ENCODE peak calls at places on chromosome 6, in seven cellular contexts. Z is stomach, S is brain microvascular endothelial cell, D is prostate gland, R is OCI-LY7, H is psoas muscle, I is tibial artery. F is an unnamed sample.
A peak's percentile ranks its signal among the peaks of the same experiment; 100 is the strongest.

GRCh38 chr6:111758608-111759293 is 114.5 kb downstream of the FYN start:
- DNase-seq in H (no peak), R (no peak), S (no peak), D (no peak), Z (no peak), I (no peak), F (no peak)

GRCh38 chr6:143596857-143597256 is 80.9 kb upstream of the PHACTR2 start:
- DNase-seq in R (no peak), H (peak; percentile 71), D (no peak), I (peak; percentile 77), Z (no peak), S (peak; percentile 32), F (no peak)

GRCh38 chr6:35048631-35049083 is 92.5 kb downstream of the TCP11 start:
- DNase-seq in I (peak; percentile 75), S (no peak), H (peak; percentile 67), D (no peak), R (peak; percentile 10), Z (no peak), F (peak; percentile 80)

GRCh38 chr6:129475477-129476247 is 234.3 kb downstream of the ARHGAP18 start:
- DNase-seq in R (no peak), Z (no peak), S (no peak), D (no peak), I (no peak), H (no peak), F (peak; percentile 61)

GRCh38 chr6:139370047-139370706 is 4.3 kb downstream of the CITED2 start:
- DNase-seq in Z (no peak), I (no peak), D (no peak), R (no peak), H (no peak), S (peak; percentile 56), F (peak; percentile 50)

GRCh38 chr6:117482240-117483003 is at the start of gene DCBLD1:
- DNase-seq in D (peak; percentile 63), Z (peak; percentile 85), I (peak; percentile 87), R (no peak), S (peak; percentile 56), H (peak; percentile 87), F (peak; percentile 92)

GRCh38 chr6:31970604-31971271 is 1.2 kb downstream of the DXO start:
- DNase-seq in I (no peak), R (no peak), D (no peak), Z (peak; percentile 35), H (peak; percentile 61), S (no peak), F (no peak)

GRCh38 chr6:130547723-130548122 is 181.9 kb downstream of the TMEM200A start:
- DNase-seq in R (no peak), I (no peak), H (peak; percentile 54), D (no peak), S (no peak), Z (no peak), F (no peak)

GRCh38 chr6:121436966-121437756 is 1.7 kb downstream of the GJA1 start:
- DNase-seq in Z (no peak), S (peak; percentile 48), H (peak; percentile 72), I (peak; percentile 74), R (no peak), D (peak; percentile 40), F (peak; percentile 80)

DNA sequence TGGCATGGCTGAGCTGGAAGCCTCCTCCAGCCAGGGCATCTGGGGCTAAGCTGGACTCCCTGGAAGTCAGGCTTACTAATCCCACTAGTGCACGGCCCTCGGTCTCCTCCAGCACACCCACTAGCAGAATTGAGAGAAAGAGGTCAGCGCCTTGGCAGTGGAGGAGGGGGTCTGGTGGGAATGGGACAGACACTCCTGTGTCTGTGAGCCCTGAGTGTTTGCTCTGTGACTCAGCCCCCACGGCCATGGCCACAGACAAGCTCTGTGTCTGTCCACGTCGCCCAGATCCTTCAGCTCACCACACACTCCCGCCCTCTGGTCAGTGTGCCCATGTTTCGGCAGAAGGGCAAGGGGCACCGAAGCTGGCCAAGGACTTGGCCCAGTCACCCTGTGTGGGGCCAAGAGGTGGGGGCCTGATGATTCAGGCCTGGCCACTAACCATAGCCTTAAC is 8.8 kb downstream of the MDFI start:
- DNase-seq in I (peak; percentile 28), D (no peak), Z (no peak), S (no peak), H (no peak), R (no peak), F (no peak)
- H3K27ac ChIP-seq in I (no peak overlapping the region), D (no peak overlapping the region), Z (no peak overlapping the region), S (no peak overlapping the region), H (no peak overlapping the region), R (no peak overlapping the region), F (no peak overlapping the region)

GRCh38 chr6:133242761-133243590 is 1.8 kb downstream of the EYA4 start:
- DNase-seq in S (no peak), Z (no peak), D (no peak), I (no peak), R (no peak), H (peak; percentile 82), F (peak; percentile 77)
- H3K4me3 ChIP-seq in S (peak overlapping the region; percentile 54), Z (peak overlapping the region; percentile 50), D (peak overlapping the region; percentile 39), I (peak overlapping the region; percentile 65), R (no peak overlapping the region), H (peak overlapping the region; percentile 93), F (peak overlapping the region; percentile 86)

GRCh38 chr6:127247114-127248096 is 19.3 kb upstream of the RNF146 start:
- DNase-seq in D (no peak), I (no peak), H (no peak), S (no peak), Z (no peak), R (no peak), F (no peak)
- H3K27ac ChIP-seq in D (no peak overlapping the region), I (no peak overlapping the region), H (no peak overlapping the region), S (no peak overlapping the region), Z (no peak overlapping the region), R (no peak overlapping the region), F (no peak overlapping the region)

GRCh38 chr6:26273673-26274595 is 91.1 kb upstream of the BTN3A2 start:
- DNase-seq in I (no peak), D (no peak), H (no peak), S (peak; percentile 14), Z (no peak), R (peak; percentile 86), F (no peak)
- H3K4me3 ChIP-seq in I (peak overlapping the region; percentile 67), D (peak overlapping the region; percentile 32), H (peak overlapping the region; percentile 58), S (peak overlapping the region; percentile 61), Z (peak overlapping the region; percentile 41), R (peak overlapping the region; percentile 87), F (peak overlapping the region; percentile 91)

DNA sequence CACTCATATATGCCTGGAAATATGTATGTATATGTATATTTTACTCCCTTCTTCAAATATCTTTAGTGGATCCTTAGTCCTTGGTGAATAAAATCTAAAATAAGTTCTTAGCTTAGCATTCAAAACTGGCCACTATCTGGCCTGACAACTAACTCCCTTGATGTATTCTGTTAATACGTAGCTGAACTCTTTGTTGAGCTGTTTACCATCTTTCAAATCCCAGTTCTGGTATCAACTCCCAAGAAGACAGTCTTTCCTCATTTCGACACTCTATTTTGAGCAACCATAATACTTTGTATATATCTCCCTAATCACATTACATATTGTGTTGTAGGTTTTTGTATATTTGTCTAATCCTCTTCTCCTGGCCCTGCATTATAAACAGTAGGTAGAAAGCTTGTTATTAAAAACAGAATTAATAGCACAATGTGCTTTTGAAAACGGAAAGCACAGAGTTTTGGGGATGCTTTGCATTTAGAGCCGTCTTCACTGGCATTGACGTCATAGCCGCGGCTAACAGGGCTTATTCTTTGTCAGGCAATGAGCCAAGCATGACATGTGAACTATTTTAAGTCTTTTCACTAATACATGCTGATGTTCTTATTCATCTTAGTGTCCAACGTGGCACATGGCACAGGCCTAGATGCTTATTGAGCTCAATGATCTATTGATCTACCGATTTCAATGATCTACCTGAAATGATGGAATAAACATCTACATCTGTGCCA is 47.2 kb upstream of the CCN2 start:
- DNase-seq in R (no peak), S (peak; percentile 88), Z (no peak), D (no peak), H (no peak), I (peak; percentile 72), F (no peak)
- H3K27ac ChIP-seq in R (no peak overlapping the region), S (peak overlapping the region; percentile 51), Z (peak overlapping the region; percentile 35), D (no peak overlapping the region), H (no peak overlapping the region), I (peak overlapping the region; percentile 49), F (no peak overlapping the region)

GRCh38 chr6:100457251-100457990 is 7.3 kb downstream of the SIM1 start:
- DNase-seq in R (no peak), H (peak; percentile 66), D (no peak), I (no peak), S (no peak), Z (no peak), F (peak; percentile 81)
- H3K4me3 ChIP-seq in R (no peak overlapping the region), H (peak overlapping the region; percentile 84), D (no peak overlapping the region), I (no peak overlapping the region), S (no peak overlapping the region), Z (no peak overlapping the region), F (peak overlapping the region; percentile 42)

GRCh38 chr6:43773981-43774775 is 4.2 kb downstream of the VEGFA start:
- DNase-seq in H (peak; percentile 39), D (no peak), I (no peak), S (no peak), R (no peak), Z (no peak), F (no peak)
- H3K27ac ChIP-seq in H (peak overlapping the region; percentile 99), D (peak overlapping the region; percentile 90), I (no peak overlapping the region), S (no peak overlapping the region), R (no peak overlapping the region), Z (peak overlapping the region; percentile 96), F (no peak overlapping the region)

GRCh38 chr6:49551866-49552129 is 1.3 kb downstream of the C6orf141 start:
- DNase-seq in Z (no peak), S (no peak), I (no peak), D (no peak), H (no peak), R (no peak), F (no peak)
- H3K4me3 ChIP-seq in Z (no peak overlapping the region), S (no peak overlapping the region), I (peak overlapping the region; percentile 49), D (peak overlapping the region; percentile 23), H (peak overlapping the region; percentile 61), R (no peak overlapping the region), F (peak overlapping the region; percentile 82)

DNA sequence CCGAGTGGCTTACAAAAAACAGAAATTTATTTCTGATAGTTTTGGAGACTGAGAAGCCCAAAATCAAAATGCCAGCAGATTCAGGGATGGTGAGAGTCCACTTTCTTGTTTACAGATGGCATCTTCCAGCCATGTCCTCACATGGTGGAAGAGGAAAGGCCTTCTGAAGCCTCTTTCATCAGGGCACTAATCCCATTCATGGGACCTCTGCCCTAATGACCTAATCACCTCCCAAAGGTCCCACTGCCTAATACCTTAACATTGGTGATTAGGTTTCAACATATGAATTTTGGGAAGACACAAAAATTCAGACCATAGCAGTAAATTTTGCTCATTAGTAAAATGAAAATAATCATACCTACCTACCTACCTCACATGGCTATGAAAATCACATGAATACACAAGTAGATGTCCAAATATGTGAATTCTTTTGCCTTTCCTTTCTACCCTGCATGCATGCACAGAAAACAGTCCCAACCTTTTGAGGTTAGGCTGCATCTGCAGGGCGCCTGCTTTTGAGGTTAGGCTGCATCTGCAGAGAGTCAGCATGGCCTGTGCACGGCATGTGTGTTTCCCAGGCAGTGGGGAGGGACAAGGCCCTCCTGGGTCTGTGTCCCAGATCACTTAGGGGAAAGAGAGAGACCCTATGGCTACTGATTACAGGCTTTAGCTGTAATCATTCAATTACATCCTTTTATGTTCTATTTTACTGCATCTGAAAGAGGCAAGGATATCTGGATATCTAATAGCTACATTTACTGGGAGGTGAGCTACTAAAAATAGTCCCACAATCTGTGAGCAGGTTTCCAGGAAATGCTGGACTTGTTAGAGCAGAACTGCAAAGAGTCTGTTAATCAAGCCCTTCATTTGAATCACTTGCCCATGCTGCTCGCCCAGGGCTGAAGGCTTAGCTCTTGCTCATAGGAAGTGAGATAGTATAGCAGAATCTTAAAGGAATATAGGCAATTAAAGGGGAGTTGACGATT is 497.7 kb upstream of the MARCKS start:
- DNase-seq in I (no peak), H (no peak), R (no peak), D (no peak), Z (peak; percentile 42), S (peak; percentile 55), F (no peak)
- H3K27ac ChIP-seq in I (no peak overlapping the region), H (no peak overlapping the region), R (no peak overlapping the region), D (no peak overlapping the region), Z (no peak overlapping the region), S (peak overlapping the region; percentile 85), F (no peak overlapping the region)

GRCh38 chr6:128365520-128366160 is 154.8 kb downstream of the PTPRK start:
- DNase-seq in S (no peak), R (no peak), Z (peak; percentile 33), I (no peak), D (no peak), H (no peak), F (no peak)
- H3K4me3 ChIP-seq in S (no peak overlapping the region), R (no peak overlapping the region), Z (no peak overlapping the region), I (no peak overlapping the region), D (no peak overlapping the region), H (no peak overlapping the region), F (no peak overlapping the region)

F was measured in endodermal cell.